ENCODE peak calls at places on chromosomes 6 and 20, in six cellular contexts. T is HL-60, K is mammary epithelial cell, O is hepatocyte, A is cardiac fibroblast, W is psoas muscle. E is an unnamed sample.

GRCh38 chr20:51800769-51801219 is 1.5 kb downstream of the SALL4 start:
- DNase-seq in A (no peak), K (peak; percentile 7), T (no peak), W (no peak), O (peak; percentile 59), E (no peak)

GRCh38 chr20:8132632-8133587 is 844 bp downstream of the PLCB1 start:
- DNase-seq in O (peak; percentile 13), A (peak; percentile 44), T (no peak), K (peak; percentile 28), W (peak; percentile 50), E (no peak)

GRCh38 chr6:154868143-154868594 is 126.9 kb upstream of the TIAM2 start:
- DNase-seq in A (peak; percentile 73), W (no peak), K (peak; percentile 40), O (peak; percentile 77), T (no peak), E (peak; percentile 64)

GRCh38 chr6:87639373-87639772 is 49.4 kb downstream of the ORC3 start:
- DNase-seq in K (no peak), W (no peak), A (no peak), O (no peak), T (no peak), E (no peak)

GRCh38 chr20:42218566-42218965 is 600.4 kb upstream of the CHD6 start:
- DNase-seq in W (no peak), A (no peak), T (no peak), K (no peak), O (no peak), E (no peak)

GRCh38 chr6:4774715-4775590 is 1.3 kb upstream of the CDYL start:
- DNase-seq in K (peak; percentile 16), O (peak; percentile 44), T (no peak), A (no peak), W (peak; percentile 33), E (no peak)

GRCh38 chr6:146898069-146898887 is 299.5 kb downstream of the ADGB start:
- DNase-seq in K (no peak), T (no peak), A (no peak), W (no peak), O (no peak), E (no peak)

GRCh38 chr6:20029979-20030378 is 182.3 kb downstream of the MBOAT1 start:
- DNase-seq in A (no peak), O (no peak), W (no peak), T (no peak), K (no peak), E (no peak)

GRCh38 chr6:146901940-146902816 is 302.0 kb upstream of the STXBP5 start:
- DNase-seq in O (no peak), T (no peak), W (no peak), A (no peak), K (no peak), E (no peak)

GRCh38 chr6:110682460-110682853 is 132.8 kb downstream of the CDK19 start:
- DNase-seq in K (peak; percentile 68), O (peak; percentile 89), A (peak; percentile 88), T (peak; percentile 50), W (no peak), E (peak; percentile 73)

GRCh38 chr6:97394160-97394748 is 111.2 kb upstream of the MMS22L start:
- DNase-seq in W (no peak), K (peak; percentile 29), O (peak; percentile 76), A (peak; percentile 68), T (peak; percentile 20), E (peak; percentile 28)

GRCh38 chr20:31695849-31696804 is 26.5 kb downstream of the BCL2L1 start:
- DNase-seq in T (no peak), O (peak; percentile 80), A (peak; percentile 49), W (peak; percentile 77), K (peak; percentile 58), E (no peak)

GRCh38 chr20:11689262-11689661 is 228.4 kb upstream of the BTBD3 start:
- DNase-seq in O (no peak), K (no peak), A (no peak), T (no peak), W (no peak), E (no peak)

GRCh38 chr6:111606620-111607115 is 990 bp upstream of the TRAF3IP2 start:
- DNase-seq in K (no peak), A (no peak), T (no peak), W (no peak), O (no peak), E (no peak)

GRCh38 chr6:127484207-127484858 is 25.1 kb upstream of the KIAA0408 start:
- DNase-seq in K (peak; percentile 45), O (no peak), T (no peak), A (peak; percentile 37), W (no peak), E (peak; percentile 35)

GRCh38 chr6:131199568-131200272 is 64.5 kb downstream of the AKAP7 start:
- DNase-seq in A (peak; percentile 81), O (peak; percentile 78), T (peak; percentile 31), W (no peak), K (peak; percentile 55), E (peak; percentile 70)

GRCh38 chr6:3468585-3468984 is 11.7 kb upstream of the SLC22A23 start:
- DNase-seq in A (no peak), O (no peak), K (no peak), T (no peak), W (no peak), E (no peak)

GRCh38 chr20:8242066-8242465 is 110.0 kb downstream of the PLCB1 start:
- DNase-seq in O (no peak), A (no peak), T (no peak), K (no peak), W (no peak), E (no peak)

GRCh38 chr6:111096246-111096645 is 8.9 kb downstream of the SLC16A10 start:
- DNase-seq in W (no peak), O (peak; percentile 17), A (no peak), T (no peak), K (peak; percentile 91), E (no peak)

GRCh38 chr20:50325651-50326050 is 135.0 kb downstream of the CEBPB start:
- DNase-seq in K (no peak), O (no peak), T (no peak), W (no peak), A (no peak), E (no peak)

GRCh38 chr20:50512323-50512722 is 2.1 kb downstream of the PTPN1 start:
- DNase-seq in T (no peak), O (no peak), A (no peak), W (no peak), K (no peak), E (no peak)

GRCh38 chr20:40314278-40314677 is 374.8 kb downstream of the MAFB start:
- DNase-seq in O (no peak), K (no peak), W (no peak), A (no peak), T (no peak), E (no peak)

GRCh38 chr20:36017034-36017951 is 48.9 kb downstream of the CNBD2 start:
- DNase-seq in W (no peak), O (peak; percentile 28), K (no peak), A (peak; percentile 87), T (no peak), E (peak; percentile 68)

GRCh38 chr6:156283091-156283490 is 494.1 kb upstream of the ARID1B start:
- DNase-seq in T (no peak), W (no peak), K (no peak), O (no peak), A (no peak), E (no peak)

GRCh38 chr6:16752206-16752867 is 8.9 kb downstream of the ATXN1 start:
- DNase-seq in O (peak; percentile 63), T (peak; percentile 80), K (peak; percentile 88), A (peak; percentile 87), W (no peak), E (no peak)

GRCh38 chr6:3977875-3978711 is 100.8 kb downstream of the FAM217A start:
- DNase-seq in K (peak; percentile 56), A (peak; percentile 92), W (peak; percentile 30), T (peak; percentile 15), O (peak; percentile 73), E (peak; percentile 85)

GRCh38 chr6:15176816-15177215 is 69.1 kb upstream of the JARID2 start:
- DNase-seq in K (no peak), W (no peak), A (no peak), O (no peak), T (no peak), E (no peak)

DNA sequence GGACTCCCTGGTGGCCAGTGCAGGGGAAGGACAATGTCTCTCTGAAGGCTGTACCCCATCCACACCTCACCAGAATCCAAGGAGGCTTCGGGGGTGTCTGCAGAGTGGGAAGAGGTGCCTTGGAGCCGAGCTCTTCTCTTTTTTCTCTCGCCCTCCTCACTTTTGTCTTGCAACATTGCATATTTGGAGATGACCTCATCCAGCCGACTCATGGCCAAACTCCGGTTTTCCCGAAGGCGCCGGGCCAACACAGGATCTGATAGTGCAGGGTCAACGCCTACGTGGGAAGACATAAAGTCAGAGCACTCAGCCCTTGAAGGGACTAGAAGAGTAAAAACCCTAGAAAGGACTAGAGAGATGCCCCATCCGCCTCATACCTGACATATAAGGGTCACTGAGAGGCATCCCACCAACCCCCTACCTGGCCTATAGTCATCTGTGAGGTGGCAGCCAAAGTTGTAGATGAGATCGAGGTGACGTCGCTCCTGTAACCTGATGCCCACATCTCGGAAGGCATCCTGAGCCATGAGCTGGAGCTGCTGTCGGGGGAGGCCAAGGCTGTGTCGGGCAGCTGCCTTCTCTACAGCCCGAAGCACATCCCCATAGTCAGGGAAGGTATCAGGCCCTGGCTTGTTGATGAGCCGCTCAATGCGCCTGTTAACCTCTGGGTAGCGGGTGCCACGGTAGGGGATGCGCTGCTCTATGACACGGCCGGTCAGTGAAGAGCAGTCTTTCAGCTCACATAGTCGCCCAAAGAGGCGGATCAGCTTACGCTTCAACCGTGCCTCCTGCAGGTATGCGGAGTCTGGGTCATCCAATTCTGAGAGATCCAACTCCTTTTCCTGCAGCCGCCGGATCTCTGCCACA is 3.0 kb upstream of the ZBTB22 start:
- DNase-seq in W (peak; percentile 82), K (peak; percentile 92), T (no peak), A (peak; percentile 94), O (peak; percentile 44), E (peak; percentile 59)
- H3K4me3 ChIP-seq in W (peak overlapping the region; percentile 80), K (peak overlapping the region; percentile 75), T (no peak overlapping the region), A (peak overlapping the region; percentile 84), O (no peak overlapping the region), E (peak overlapping the region; percentile 2)

GRCh38 chr6:57216235-57217101 is 5.6 kb downstream of the RAB23 start:
- DNase-seq in O (no peak), W (no peak), K (peak; percentile 61), T (no peak), A (peak; percentile 52), E (peak; percentile 86)
- TF ChIP-seq CTCF in O (no peak), W (no peak), K (peak; percentile 18), T (no peak), A (no peak), E (no peak)

GRCh38 chr6:166008441-166009369 is 158.9 kb downstream of the TBXT start:
- DNase-seq in K (no peak), A (peak; percentile 77), O (peak; percentile 59), W (no peak), T (no peak), E (no peak)

GRCh38 chr6:166005401-166005845 is 162.2 kb downstream of the TBXT start:
- DNase-seq in T (no peak), W (peak; percentile 59), K (no peak), O (peak; percentile 37), A (peak; percentile 59), E (no peak)

GRCh38 chr6:166007349-166008263 is 160.0 kb downstream of the TBXT start:
- DNase-seq in K (no peak), O (peak; percentile 42), W (peak; percentile 55), T (no peak), A (peak; percentile 85), E (peak; percentile 89)

GRCh38 chr6:166005846-166006592 is 161.6 kb downstream of the TBXT start:
- DNase-seq in T (no peak), W (peak; percentile 69), K (no peak), A (peak; percentile 89), O (peak; percentile 74), E (peak; percentile 74)

GRCh38 chr6:166006593-166007301 is 160.9 kb downstream of the TBXT start:
- DNase-seq in T (no peak), O (no peak), W (no peak), K (no peak), A (peak; percentile 83), E (no peak)
- H3K4me3 ChIP-seq in T (no peak overlapping the region), O (peak overlapping the region; percentile 3), W (peak overlapping the region; percentile 58), K (no peak overlapping the region), A (peak overlapping the region; percentile 32), E (peak overlapping the region; percentile 39)

GRCh38 chr20:22732751-22733150 is 148.4 kb upstream of the FOXA2 start:
- DNase-seq in T (no peak), A (no peak), W (no peak), K (no peak), O (no peak), E (no peak)
- TF ChIP-seq CTCF in T (no peak), A (no peak), W (no peak), K (no peak), O (no peak), E (no peak)